ENCODE peak calls at places on chromosomes 1 and 21, in eight cellular contexts. A is left lung; Z is activated T-cell treated with anti-CD3 and anti-CD28 coated beads for 24 hours; M is AG08395; F is neural crest cell; Q is heart left ventricle; J is activated CD8-positive, alpha-beta T cell treated with anti-CD3 and anti-CD28 coated beads for 36 hours; V is anterior cingulate cortex. T is an unnamed sample.

GRCh38 chr1:53956308-53957168 is 10.4 kb downstream of the LRRC42 start:
- DNase-seq in A (no peak), Z (no peak), M (no peak), F (no peak), Q (no peak), J (no peak), V (no peak), T (no peak)

GRCh38 chr1:78543941-78544630 is 53.3 kb downstream of the PTGFR start:
- DNase-seq in A (no peak), Z (no peak), M (peak; percentile 26), F (no peak), Q (no peak), J (no peak), V (no peak), T (no peak)

GRCh38 chr1:44418022-44418673 is 13.1 kb downstream of the RNF220 start:
- DNase-seq in A (no peak), Z (no peak), M (no peak), F (peak; percentile 28), Q (no peak), J (no peak), V (peak; percentile 39), T (no peak)

GRCh38 chr1:29624320-29624719 is 388.0 kb downstream of the PTPRU start:
- DNase-seq in A (no peak), Z (no peak), M (no peak), F (no peak), Q (no peak), J (no peak), V (no peak), T (no peak)

GRCh38 chr21:16678479-16678878 is 834.4 kb upstream of the CXADR start:
- DNase-seq in A (no peak), Z (no peak), M (no peak), F (no peak), Q (no peak), J (no peak), V (no peak), T (no peak)

GRCh38 chr1:2400950-2401649 is 9.5 kb downstream of the RER1 start:
- DNase-seq in A (no peak), Z (no peak), M (no peak), F (no peak), Q (no peak), J (no peak), V (no peak), T (no peak)

GRCh38 chr1:6022193-6022592 is 23.5 kb upstream of the KCNAB2 start:
- DNase-seq in A (no peak), Z (no peak), M (no peak), F (no peak), Q (no peak), J (no peak), V (no peak), T (no peak)

GRCh38 chr1:53398091-53398490 is 61.1 kb upstream of the DMRTB1 start:
- DNase-seq in A (peak; percentile 24), Z (no peak), M (no peak), F (no peak), Q (no peak), J (no peak), V (no peak), T (no peak)

GRCh38 chr21:25424674-25425073 is 182.6 kb downstream of the MRPL39 start:
- DNase-seq in A (no peak), Z (no peak), M (no peak), F (no peak), Q (no peak), J (no peak), V (no peak), T (no peak)

GRCh38 chr1:210607361-210607760 is 278.7 kb downstream of the HHAT start:
- DNase-seq in A (no peak), Z (no peak), M (no peak), F (no peak), Q (no peak), J (no peak), V (no peak), T (no peak)

GRCh38 chr1:203287109-203287893 is 18.0 kb upstream of the BTG2 start:
- DNase-seq in A (peak; percentile 85), Z (peak; percentile 65), M (no peak), F (no peak), Q (peak; percentile 67), J (peak; percentile 90), V (peak; percentile 53), T (peak; percentile 80)

GRCh38 chr1:185804608-185805007 is 70.4 kb downstream of the HMCN1 start:
- DNase-seq in A (no peak), Z (no peak), M (no peak), F (no peak), Q (no peak), J (no peak), V (no peak), T (no peak)

GRCh38 chr1:46681333-46682034 is 9.8 kb downstream of the TEX38 start:
- DNase-seq in A (no peak), Z (no peak), M (no peak), F (no peak), Q (no peak), J (no peak), V (no peak), T (no peak)

GRCh38 chr1:209659909-209660308 is 7.7 kb upstream of the LAMB3 start:
- DNase-seq in A (no peak), Z (no peak), M (no peak), F (no peak), Q (no peak), J (peak; percentile 42), V (no peak), T (no peak)

GRCh38 chr1:26336477-26337205 is 17.3 kb downstream of the CRYBG2 start:
- DNase-seq in A (peak; percentile 88), Z (peak; percentile 77), M (peak; percentile 36), F (peak; percentile 42), Q (peak; percentile 56), J (peak; percentile 89), V (no peak), T (peak; percentile 83)

GRCh38 chr1:54328117-54328636 is 78.0 kb downstream of the SSBP3 start:
- DNase-seq in A (no peak), Z (no peak), M (no peak), F (no peak), Q (no peak), J (no peak), V (peak; percentile 17), T (no peak)

GRCh38 chr1:152501704-152502103 is 8.9 kb upstream of the LCE5A start:
- DNase-seq in A (no peak), Z (no peak), M (no peak), F (no peak), Q (no peak), J (no peak), V (no peak), T (no peak)

GRCh38 chr1:154837679-154838171 is 32.4 kb downstream of the KCNN3 start:
- DNase-seq in A (no peak), Z (no peak), M (no peak), F (no peak), Q (peak; percentile 93), J (no peak), V (no peak), T (no peak)

GRCh38 chr1:212430416-212430815 is 2.3 kb upstream of the NENF start:
- DNase-seq in A (no peak), Z (no peak), M (no peak), F (no peak), Q (no peak), J (no peak), V (no peak), T (no peak)

GRCh38 chr1:179548666-179549367 is 26.9 kb downstream of the NPHS2 start:
- DNase-seq in A (no peak), Z (no peak), M (no peak), F (no peak), Q (no peak), J (no peak), V (no peak), T (no peak)

GRCh38 chr1:179167418-179167777 is 62.1 kb downstream of the ABL2 start:
- DNase-seq in A (no peak), Z (no peak), M (no peak), F (no peak), Q (no peak), J (no peak), V (no peak), T (no peak)

GRCh38 chr1:172089768-172090510 is 248.6 kb downstream of the DNM3 start:
- DNase-seq in A (peak; percentile 53), Z (peak; percentile 35), M (peak; percentile 48), F (no peak), Q (peak; percentile 43), J (peak; percentile 82), V (no peak), T (peak; percentile 42)

GRCh38 chr1:48228156-48228555 is 5.6 kb downstream of the SLC5A9 start:
- DNase-seq in A (no peak), Z (no peak), M (no peak), F (no peak), Q (no peak), J (no peak), V (no peak), T (no peak)

GRCh38 chr1:143735764-143736461 is 235.9 kb downstream of the FAM72C start:
- DNase-seq in A (no peak), Z (no peak), M (no peak), F (no peak), Q (no peak), J (peak; percentile 4), V (no peak), T (no peak)

GRCh38 chr1:164560076-164560475 is 1.1 kb downstream of the PBX1 start:
- DNase-seq in A (no peak), Z (no peak), M (no peak), F (no peak), Q (no peak), J (no peak), V (no peak), T (no peak)

GRCh38 chr1:64046243-64046642 is 157.2 kb upstream of the UBE2U start:
- DNase-seq in A (no peak), Z (no peak), M (no peak), F (no peak), Q (no peak), J (no peak), V (no peak), T (no peak)

GRCh38 chr1:22600071-22600816 is 36.2 kb upstream of the C1QA start:
- DNase-seq in A (no peak), Z (no peak), M (no peak), F (no peak), Q (no peak), J (no peak), V (no peak), T (no peak)

GRCh38 chr1:36177589-36178463 is 21.9 kb downstream of the MAP7D1 start:
- DNase-seq in A (no peak), Z (no peak), M (no peak), F (no peak), Q (no peak), J (no peak), V (no peak), T (no peak)

GRCh38 chr1:23384312-23385058 is 14.8 kb upstream of the ZNF436 start:
- DNase-seq in A (no peak), Z (no peak), M (peak; percentile 58), F (no peak), Q (no peak), J (no peak), V (no peak), T (no peak)

GRCh38 chr1:24049709-24050108 is 62.2 kb downstream of the MYOM3 start:
- DNase-seq in A (no peak), Z (no peak), M (no peak), F (no peak), Q (no peak), J (no peak), V (no peak), T (no peak)

T was measured in CD4-positive, alpha-beta T cell.